ENCODE peak calls at places on chromosomes 11 and 22, in nine cellular contexts. One of them, this sample, is unnamed. For H3K4me1, the result is how much of the 10 kb centered on the place peaks cover.

GRCh38 chr22:48849963-48850657 is 977.6 kb downstream of the BRD1 start:
- DNase-seq in tibial artery: peak
- DNase-seq in spleen: peak
- DNase-seq in right cardiac atrium: no peak
- DNase-seq in sigmoid colon: peak
- DNase-seq in transverse colon: no peak
- DNase-seq in RWPE2: no peak
- DNase-seq in SJSA1: no peak
- DNase-seq in ovary: no peak
- DNase-seq in this sample: peak

GRCh38 chr22:49948958-49949913 is 11.3 kb upstream of the PIM3 start:
- DNase-seq in RWPE2: no peak
- DNase-seq in transverse colon: peak
- DNase-seq in spleen: no peak
- DNase-seq in sigmoid colon: no peak
- DNase-seq in tibial artery: no peak
- DNase-seq in ovary: no peak
- DNase-seq in right cardiac atrium: no peak
- DNase-seq in SJSA1: no peak
- DNase-seq in this sample: no peak

GRCh38 chr22:43343262-43343988 is at the start of gene SCUBE1:
- DNase-seq in tibial artery: no peak
- DNase-seq in transverse colon: peak
- DNase-seq in ovary: peak
- DNase-seq in SJSA1: no peak
- DNase-seq in right cardiac atrium: peak
- DNase-seq in RWPE2: no peak
- DNase-seq in spleen: peak
- DNase-seq in sigmoid colon: no peak
- DNase-seq in this sample: peak

GRCh38 chr22:38873469-38874411 is 1.7 kb upstream of the CBX6 start:
- DNase-seq in ovary: no peak
- DNase-seq in right cardiac atrium: no peak
- DNase-seq in RWPE2: no peak
- DNase-seq in spleen: no peak
- DNase-seq in SJSA1: no peak
- DNase-seq in tibial artery: peak
- DNase-seq in transverse colon: no peak
- DNase-seq in sigmoid colon: peak
- DNase-seq in this sample: no peak

GRCh38 chr11:128247235-128247594 is 340.1 kb downstream of the ETS1 start:
- DNase-seq in RWPE2: no peak
- DNase-seq in right cardiac atrium: no peak
- DNase-seq in SJSA1: no peak
- DNase-seq in ovary: no peak
- DNase-seq in tibial artery: no peak
- DNase-seq in sigmoid colon: no peak
- DNase-seq in transverse colon: no peak
- DNase-seq in spleen: no peak
- DNase-seq in this sample: no peak

GRCh38 chr11:69366591-69366990 is 72.6 kb downstream of the MYEOV start:
- DNase-seq in ovary: no peak
- DNase-seq in SJSA1: no peak
- DNase-seq in tibial artery: no peak
- DNase-seq in RWPE2: no peak
- DNase-seq in spleen: no peak
- DNase-seq in sigmoid colon: no peak
- DNase-seq in transverse colon: no peak
- DNase-seq in right cardiac atrium: no peak
- DNase-seq in this sample: no peak

GRCh38 chr11:131533164-131533563 is 162.7 kb downstream of the NTM start:
- DNase-seq in transverse colon: no peak
- DNase-seq in spleen: no peak
- DNase-seq in tibial artery: no peak
- DNase-seq in RWPE2: no peak
- DNase-seq in ovary: no peak
- DNase-seq in sigmoid colon: no peak
- DNase-seq in right cardiac atrium: no peak
- DNase-seq in SJSA1: no peak
- DNase-seq in this sample: no peak

GRCh38 chr11:70242885-70243284 is 27.6 kb upstream of the PPFIA1 start:
- DNase-seq in transverse colon: no peak
- DNase-seq in SJSA1: no peak
- DNase-seq in spleen: no peak
- DNase-seq in ovary: no peak
- DNase-seq in sigmoid colon: no peak
- DNase-seq in right cardiac atrium: no peak
- DNase-seq in RWPE2: no peak
- DNase-seq in tibial artery: no peak
- DNase-seq in this sample: no peak

GRCh38 chr11:119155733-119156492 is 7.1 kb downstream of the ABCG4 start:
- DNase-seq in spleen: no peak
- DNase-seq in ovary: no peak
- DNase-seq in RWPE2: no peak
- DNase-seq in SJSA1: peak
- DNase-seq in sigmoid colon: no peak
- DNase-seq in tibial artery: no peak
- DNase-seq in transverse colon: peak
- DNase-seq in right cardiac atrium: no peak
- DNase-seq in this sample: no peak

GRCh38 chr11:4180441-4181183 is 86.0 kb downstream of the RRM1 start:
- DNase-seq in transverse colon: no peak
- DNase-seq in SJSA1: no peak
- DNase-seq in right cardiac atrium: no peak
- DNase-seq in ovary: no peak
- DNase-seq in spleen: no peak
- DNase-seq in sigmoid colon: no peak
- DNase-seq in tibial artery: no peak
- DNase-seq in RWPE2: no peak
- DNase-seq in this sample: no peak

GRCh38 chr11:4184163-4184916 is 89.7 kb downstream of the RRM1 start:
- DNase-seq in right cardiac atrium: no peak
- DNase-seq in spleen: no peak
- DNase-seq in ovary: no peak
- DNase-seq in RWPE2: no peak
- DNase-seq in SJSA1: no peak
- DNase-seq in transverse colon: no peak
- DNase-seq in tibial artery: no peak
- DNase-seq in sigmoid colon: no peak
- DNase-seq in this sample: no peak

GRCh38 chr11:4181780-4182721 is 87.5 kb downstream of the RRM1 start:
- DNase-seq in right cardiac atrium: peak
- DNase-seq in SJSA1: peak
- DNase-seq in spleen: peak
- DNase-seq in tibial artery: no peak
- DNase-seq in RWPE2: no peak
- DNase-seq in sigmoid colon: no peak
- DNase-seq in transverse colon: peak
- DNase-seq in ovary: peak
- DNase-seq in this sample: peak

GRCh38 chr11:4185561-4185960 is 91.0 kb downstream of the RRM1 start:
- DNase-seq in transverse colon: no peak
- DNase-seq in sigmoid colon: no peak
- DNase-seq in right cardiac atrium: no peak
- DNase-seq in RWPE2: no peak
- DNase-seq in tibial artery: no peak
- DNase-seq in ovary: no peak
- DNase-seq in spleen: no peak
- DNase-seq in SJSA1: no peak
- DNase-seq in this sample: no peak

DNA sequence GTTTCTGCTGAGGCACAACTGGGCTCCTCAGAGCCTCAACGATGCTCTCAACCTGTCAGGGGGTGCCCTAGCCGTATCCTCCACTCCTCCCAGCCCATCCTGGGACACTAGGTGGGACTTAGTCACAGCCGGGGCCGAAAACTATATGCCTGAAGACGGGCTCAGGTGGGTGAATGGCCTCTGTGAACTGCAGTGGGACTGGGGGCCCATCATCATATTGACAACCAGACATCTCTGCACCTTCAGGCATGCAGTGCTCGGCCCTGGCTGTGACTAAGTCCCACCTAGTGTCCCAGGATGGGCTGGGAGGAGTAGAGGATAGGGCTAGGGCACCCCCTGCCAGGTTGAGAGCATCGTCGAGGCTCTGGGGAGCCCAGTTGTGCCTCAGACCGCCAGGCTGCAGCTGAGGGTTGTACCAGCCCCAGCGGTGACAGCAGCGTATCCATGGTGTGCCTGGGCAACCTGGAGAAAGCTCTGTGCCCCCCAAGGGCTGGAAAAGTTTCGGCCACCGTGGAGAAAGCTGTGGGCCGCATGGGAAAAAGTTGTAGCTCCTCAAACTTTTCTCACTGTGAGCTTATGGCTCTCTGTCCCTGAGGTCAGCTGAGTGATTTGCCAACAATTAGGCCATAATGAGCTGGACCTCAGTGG is 88.9 kb downstream of the RRM1 start:
- DNase-seq in spleen: no peak
- DNase-seq in tibial artery: no peak
- DNase-seq in right cardiac atrium: no peak
- DNase-seq in ovary: no peak
- DNase-seq in transverse colon: no peak
- DNase-seq in SJSA1: no peak
- DNase-seq in sigmoid colon: no peak
- DNase-seq in RWPE2: no peak
- DNase-seq in this sample: no peak
- H3K4me1 ChIP-seq in spleen: under half
- H3K4me1 ChIP-seq in tibial artery: under half
- H3K4me1 ChIP-seq in right cardiac atrium: under half
- H3K4me1 ChIP-seq in ovary: under half
- H3K4me1 ChIP-seq in transverse colon: under half
- H3K4me1 ChIP-seq in SJSA1: under half
- H3K4me1 ChIP-seq in sigmoid colon: under half
- H3K4me1 ChIP-seq in RWPE2: under half
- H3K4me1 ChIP-seq in this sample: under half

DNA sequence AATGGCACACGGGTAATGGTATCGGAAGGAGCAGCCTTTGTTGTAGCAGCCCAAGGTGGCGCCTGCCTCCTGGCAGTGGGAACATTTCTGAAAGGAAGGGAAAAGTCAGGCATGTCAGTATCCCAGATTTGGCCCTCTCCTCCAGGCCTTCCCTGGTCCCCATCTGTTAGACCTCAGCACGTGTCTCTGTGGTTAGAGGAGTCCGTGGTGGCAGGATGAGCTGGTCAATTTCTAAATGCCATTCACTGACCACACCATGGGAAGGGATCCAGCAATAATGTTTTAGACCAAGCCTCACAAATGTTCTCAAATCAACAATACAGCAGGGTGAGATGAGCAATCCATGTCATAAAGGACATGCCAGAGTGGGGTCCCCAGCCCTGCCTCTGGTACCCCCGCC is 49.0 kb upstream of the CYP2D6 start:
- DNase-seq in transverse colon: no peak
- DNase-seq in right cardiac atrium: no peak
- DNase-seq in tibial artery: no peak
- DNase-seq in sigmoid colon: no peak
- DNase-seq in SJSA1: no peak
- DNase-seq in ovary: no peak
- DNase-seq in spleen: no peak
- DNase-seq in RWPE2: no peak
- DNase-seq in this sample: no peak
- H3K4me1 ChIP-seq in transverse colon: under half
- H3K4me1 ChIP-seq in right cardiac atrium: under half
- H3K4me1 ChIP-seq in tibial artery: under half
- H3K4me1 ChIP-seq in sigmoid colon: under half
- H3K4me1 ChIP-seq in SJSA1: under half
- H3K4me1 ChIP-seq in ovary: under half
- H3K4me1 ChIP-seq in spleen: under half
- H3K4me1 ChIP-seq in RWPE2: under half
- H3K4me1 ChIP-seq in this sample: under half

DNA sequence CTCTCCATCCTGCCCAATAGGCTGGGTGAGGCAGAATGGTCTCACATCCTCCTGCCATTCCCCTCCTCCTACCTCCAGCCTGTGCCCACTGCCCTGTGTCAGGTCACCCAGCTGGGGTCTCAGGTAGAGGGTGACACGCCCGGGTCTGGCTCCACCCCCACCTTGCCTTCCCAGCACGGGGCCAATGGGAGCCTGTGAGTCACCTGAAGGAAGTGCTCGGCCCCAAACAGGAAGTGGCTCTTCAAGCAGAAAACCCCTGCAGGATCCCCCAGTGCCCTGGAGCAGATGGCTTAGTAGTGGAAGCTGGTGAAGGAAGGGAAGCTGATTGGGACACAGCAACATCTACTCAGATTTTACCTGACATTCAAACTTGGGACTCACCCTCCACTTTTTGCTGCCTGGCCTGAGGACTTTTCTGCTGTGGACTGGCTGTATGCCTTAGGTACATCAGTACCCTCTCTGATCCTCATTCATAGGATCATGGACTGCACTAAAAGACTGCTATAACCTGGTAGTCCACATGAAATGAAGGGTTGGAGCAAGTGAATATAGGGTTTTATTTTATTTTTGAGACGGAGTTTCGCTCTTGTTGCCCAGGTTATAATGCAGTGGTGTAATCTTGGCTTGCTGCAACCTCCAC is 33.4 kb downstream of the GDPD5 start:
- DNase-seq in spleen: peak
- DNase-seq in sigmoid colon: no peak
- DNase-seq in ovary: no peak
- DNase-seq in transverse colon: peak
- DNase-seq in tibial artery: no peak
- DNase-seq in right cardiac atrium: no peak
- DNase-seq in SJSA1: no peak
- DNase-seq in RWPE2: no peak
- DNase-seq in this sample: no peak
- H3K4me1 ChIP-seq in spleen: under half
- H3K4me1 ChIP-seq in sigmoid colon: under half
- H3K4me1 ChIP-seq in ovary: under half
- H3K4me1 ChIP-seq in transverse colon: under half
- H3K4me1 ChIP-seq in tibial artery: under half
- H3K4me1 ChIP-seq in right cardiac atrium: under half
- H3K4me1 ChIP-seq in SJSA1: under half
- H3K4me1 ChIP-seq in RWPE2: under half
- H3K4me1 ChIP-seq in this sample: under half

GRCh38 chr11:46286789-46287188 is 9.3 kb downstream of the CREB3L1 start:
- DNase-seq in SJSA1: no peak
- DNase-seq in spleen: no peak
- DNase-seq in tibial artery: no peak
- DNase-seq in ovary: no peak
- DNase-seq in sigmoid colon: no peak
- DNase-seq in transverse colon: no peak
- DNase-seq in RWPE2: no peak
- DNase-seq in right cardiac atrium: no peak
- DNase-seq in this sample: no peak

GRCh38 chr11:46281374-46281831 is 3.9 kb downstream of the CREB3L1 start:
- DNase-seq in SJSA1: peak
- DNase-seq in RWPE2: no peak
- DNase-seq in transverse colon: peak
- DNase-seq in ovary: no peak
- DNase-seq in spleen: no peak
- DNase-seq in right cardiac atrium: no peak
- DNase-seq in sigmoid colon: peak
- DNase-seq in tibial artery: no peak
- DNase-seq in this sample: no peak

GRCh38 chr11:46288451-46288850 is 11.0 kb downstream of the CREB3L1 start:
- DNase-seq in sigmoid colon: no peak
- DNase-seq in SJSA1: no peak
- DNase-seq in right cardiac atrium: no peak
- DNase-seq in tibial artery: no peak
- DNase-seq in transverse colon: no peak
- DNase-seq in RWPE2: no peak
- DNase-seq in spleen: no peak
- DNase-seq in ovary: no peak
- DNase-seq in this sample: no peak

GRCh38 chr11:46285594-46286033 is 8.2 kb downstream of the CREB3L1 start:
- DNase-seq in SJSA1: no peak
- DNase-seq in ovary: no peak
- DNase-seq in right cardiac atrium: peak
- DNase-seq in RWPE2: no peak
- DNase-seq in sigmoid colon: peak
- DNase-seq in spleen: no peak
- DNase-seq in tibial artery: peak
- DNase-seq in transverse colon: no peak
- DNase-seq in this sample: peak

GRCh38 chr11:46285173-46285572 is 7.7 kb downstream of the CREB3L1 start:
- DNase-seq in right cardiac atrium: no peak
- DNase-seq in sigmoid colon: no peak
- DNase-seq in tibial artery: no peak
- DNase-seq in transverse colon: no peak
- DNase-seq in RWPE2: no peak
- DNase-seq in spleen: no peak
- DNase-seq in ovary: no peak
- DNase-seq in SJSA1: no peak
- DNase-seq in this sample: no peak
- H3K4me1 ChIP-seq in right cardiac atrium: under half
- H3K4me1 ChIP-seq in sigmoid colon: under half
- H3K4me1 ChIP-seq in tibial artery: under half
- H3K4me1 ChIP-seq in transverse colon: under half
- H3K4me1 ChIP-seq in RWPE2: under half
- H3K4me1 ChIP-seq in spleen: under half
- H3K4me1 ChIP-seq in ovary: under half
- H3K4me1 ChIP-seq in SJSA1: half or more
- H3K4me1 ChIP-seq in this sample: under half

This sample was measured in aorta.